ENCODE peak calls at places on chromosomes 5 and 9, in four cellular contexts. G, P, V and E are unnamed samples.
A peak's percentile ranks its signal among the peaks of the same experiment; 100 is the strongest.

GRCh38 chr9:121206516-121207370 is 5.1 kb upstream of the RAB14 start:
- DNase-seq in G (no peak), P (no peak), V (no peak), E (no peak)

GRCh38 chr9:124784503-124784902 is 7.6 kb downstream of the OLFML2A start:
- DNase-seq in G (no peak), P (no peak), V (no peak), E (no peak)

GRCh38 chr9:137989999-137990715 is 112.6 kb downstream of the CACNA1B start:
- DNase-seq in G (no peak), P (no peak), V (no peak), E (no peak)

GRCh38 chr9:87714819-87715218 is 11.1 kb upstream of the CTSL start:
- DNase-seq in G (no peak), P (no peak), V (peak; percentile 16), E (no peak)

GRCh38 chr9:15570769-15571168 is 17.9 kb downstream of the CCDC171 start:
- DNase-seq in G (no peak), P (peak; percentile 8), V (no peak), E (no peak)

GRCh38 chr9:32966036-32966435 is 35.4 kb downstream of the APTX start:
- DNase-seq in G (no peak), P (no peak), V (no peak), E (no peak)

GRCh38 chr9:19748278-19749126 is 40.3 kb downstream of the SLC24A2 start:
- DNase-seq in G (no peak), P (no peak), V (peak; percentile 41), E (no peak)

GRCh38 chr9:117437283-117437682 is 22.4 kb upstream of the ASTN2 start:
- DNase-seq in G (no peak), P (no peak), V (no peak), E (no peak)

GRCh38 chr5:119080975-119081374 is 10.1 kb downstream of the DMXL1 start:
- DNase-seq in G (no peak), P (peak; percentile 14), V (no peak), E (no peak)

GRCh38 chr5:96881511-96882115 is 5.3 kb downstream of the ERAP2 start:
- DNase-seq in G (no peak), P (no peak), V (no peak), E (no peak)

GRCh38 chr5:10775646-10776045 is 14.6 kb upstream of the DAP start:
- DNase-seq in G (no peak), P (no peak), V (no peak), E (no peak)

GRCh38 chr5:134125195-134126015 is 10.9 kb downstream of the TCF7 start:
- DNase-seq in G (no peak), P (peak; percentile 82), V (no peak), E (no peak)

GRCh38 chr5:154508114-154508513 is 30.1 kb upstream of the HAND1 start:
- DNase-seq in G (no peak), P (no peak), V (no peak), E (no peak)

GRCh38 chr9:73149371-73150067 is 2.1 kb upstream of the ANXA1 start:
- DNase-seq in G (peak; percentile 21), P (no peak), V (peak; percentile 44), E (no peak)

GRCh38 chr9:115730845-115731244 is 422.7 kb upstream of the PAPPA start:
- DNase-seq in G (no peak), P (no peak), V (no peak), E (no peak)

GRCh38 chr5:178630475-178630930 is 3.7 kb upstream of the CLK4 start:
- DNase-seq in G (no peak), P (no peak), V (no peak), E (no peak)

GRCh38 chr5:78927657-78928282 is 57.3 kb downstream of the ARSB start:
- DNase-seq in G (no peak), P (no peak), V (no peak), E (peak; percentile 49)

GRCh38 chr5:142327111-142327842 is 2.5 kb upstream of the SPRY4 start:
- DNase-seq in G (no peak), P (no peak), V (no peak), E (no peak)

GRCh38 chr5:95846554-95847260 is 24.2 kb upstream of the GLRX start:
- DNase-seq in G (no peak), P (peak; percentile 83), V (peak; percentile 80), E (peak; percentile 60)

GRCh38 chr5:126972062-126972895 is 58.1 kb downstream of the MARCHF3 start:
- DNase-seq in G (peak; percentile 76), P (no peak), V (peak; percentile 53), E (no peak)

GRCh38 chr5:157618366-157618765 is 33.9 kb downstream of the SOX30 start:
- DNase-seq in G (no peak), P (no peak), V (no peak), E (no peak)

GRCh38 chr9:137797206-137798120 is 80.1 kb upstream of the CACNA1B start:
- DNase-seq in G (no peak), P (no peak), V (no peak), E (no peak)

GRCh38 chr9:13163287-13163686 is 116.2 kb downstream of the MPDZ start:
- DNase-seq in G (no peak), P (no peak), V (no peak), E (no peak)

GRCh38 chr5:91091471-91092234 is 291.5 kb downstream of the ARRDC3 start:
- DNase-seq in G (no peak), P (no peak), V (no peak), E (no peak)

GRCh38 chr5:116539222-116539621 is 35.4 kb downstream of the SEMA6A start:
- DNase-seq in G (no peak), P (no peak), V (no peak), E (no peak)

GRCh38 chr5:14143843-14144585 is 872 bp downstream of the TRIO start:
- DNase-seq in G (no peak), P (peak; percentile 68), V (peak; percentile 31), E (peak; percentile 42)

GRCh38 chr5:36073595-36074216 is 7.0 kb upstream of the UGT3A2 start:
- DNase-seq in G (no peak), P (no peak), V (no peak), E (peak; percentile 18)

DNA sequence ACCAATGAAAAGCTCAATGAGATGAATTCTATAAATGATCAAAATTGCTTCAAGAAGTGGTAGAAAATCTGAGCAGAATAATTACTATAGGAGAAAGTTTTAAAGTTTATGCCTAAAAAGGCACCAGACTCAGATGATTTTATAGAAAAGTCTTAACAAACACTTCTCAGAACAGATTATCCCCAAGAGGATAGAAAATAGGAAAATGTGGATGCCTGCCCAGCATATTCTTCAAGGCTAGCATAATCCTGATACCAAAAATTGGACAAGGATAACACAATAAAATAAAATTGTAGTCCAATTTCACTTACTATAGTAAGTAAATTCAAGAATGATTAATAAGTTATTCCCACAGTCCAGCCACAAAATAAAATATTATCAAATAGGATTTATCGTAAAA is 397.0 kb downstream of the NR2F1-AS1 start:
- DNase-seq in G (no peak), P (no peak), V (no peak), E (no peak)
- TF ChIP-seq USF2 in G (no peak), P (no peak), V (no peak), E (no peak)

GRCh38 chr9:127158995-127159801 is 36.8 kb upstream of the ANGPTL2 start:
- DNase-seq in G (no peak), P (peak; percentile 41), V (no peak), E (peak; percentile 63)
- TF ChIP-seq USF1 in G (no peak), P (peak; percentile 85), V (peak; percentile 91), E (peak; percentile 88)

DNA sequence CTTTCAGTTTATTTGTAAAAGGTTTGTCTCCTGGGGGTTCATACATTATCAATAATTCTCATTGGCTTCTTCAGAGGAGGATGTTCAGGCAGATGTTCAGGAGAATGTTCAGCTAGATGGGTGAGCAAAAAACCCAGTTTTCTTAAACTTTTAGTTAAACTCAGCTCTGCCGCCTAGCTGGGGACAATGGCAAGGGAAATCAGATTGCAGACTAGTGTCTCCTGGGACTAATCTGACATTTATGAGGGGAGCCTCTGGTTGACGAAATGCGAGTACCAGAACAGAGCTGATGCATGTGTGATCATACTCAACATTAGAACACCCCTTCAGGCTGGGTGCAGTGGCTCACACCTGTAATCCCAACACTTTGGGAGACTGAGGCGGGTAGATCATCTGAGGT is 314.4 kb downstream of the ARL15 start:
- DNase-seq in G (no peak), P (no peak), V (no peak), E (no peak)
- TF ChIP-seq USF2 in G (no peak), P (no peak), V (no peak), E (no peak)

GRCh38 chr5:136769900-136770684 is 404.7 kb upstream of the TRPC7 start:
- DNase-seq in G (no peak), P (peak; percentile 73), V (peak; percentile 74), E (peak; percentile 85)
- TF ChIP-seq USF1 in G (no peak), P (no peak), V (no peak), E (no peak)

DNA sequence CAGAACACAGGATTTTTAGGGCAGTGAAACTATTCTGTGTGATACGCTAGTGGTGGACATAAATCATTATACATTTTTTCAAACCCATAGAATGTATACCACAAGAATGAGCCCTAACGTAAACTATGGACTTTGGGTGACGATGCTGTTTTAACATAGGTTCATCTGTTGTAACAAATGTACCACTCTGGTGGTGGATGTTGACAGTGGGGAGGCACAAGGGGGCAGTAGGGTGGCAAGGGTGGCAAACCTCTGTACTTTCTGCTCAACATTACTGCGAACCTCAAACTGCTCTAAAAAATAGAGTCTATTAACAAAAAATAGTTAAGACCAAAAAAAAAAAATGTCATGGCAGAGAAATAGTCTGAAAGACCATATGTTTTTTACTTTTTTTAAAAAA is 9.1 kb upstream of the MVB12B start:
- DNase-seq in G (no peak), P (no peak), V (no peak), E (no peak)
- TF ChIP-seq USF2 in G (no peak), P (no peak), V (no peak), E (no peak)

GRCh38 chr9:84832453-84832852 is 162.9 kb downstream of the NTRK2 start:
- DNase-seq in G (no peak), P (no peak), V (no peak), E (no peak)
- TF ChIP-seq USF1 in G (no peak), P (no peak), V (no peak), E (no peak)

GRCh38 chr9:127802576-127803443 is at the start of gene FPGS:
- DNase-seq in G (peak; percentile 49), P (peak; percentile 98), V (peak; percentile 96), E (peak; percentile 85)
- TF ChIP-seq USF2 in G (no peak), P (no peak), V (no peak), E (peak; percentile 75)

GRCh38 chr5:77590347-77590746 is 48.2 kb downstream of the OTP start:
- DNase-seq in G (peak; percentile 98), P (no peak), V (no peak), E (no peak)

GRCh38 chr5:77588175-77588574 is 50.3 kb downstream of the OTP start:
- DNase-seq in G (no peak), P (no peak), V (no peak), E (no peak)

DNA sequence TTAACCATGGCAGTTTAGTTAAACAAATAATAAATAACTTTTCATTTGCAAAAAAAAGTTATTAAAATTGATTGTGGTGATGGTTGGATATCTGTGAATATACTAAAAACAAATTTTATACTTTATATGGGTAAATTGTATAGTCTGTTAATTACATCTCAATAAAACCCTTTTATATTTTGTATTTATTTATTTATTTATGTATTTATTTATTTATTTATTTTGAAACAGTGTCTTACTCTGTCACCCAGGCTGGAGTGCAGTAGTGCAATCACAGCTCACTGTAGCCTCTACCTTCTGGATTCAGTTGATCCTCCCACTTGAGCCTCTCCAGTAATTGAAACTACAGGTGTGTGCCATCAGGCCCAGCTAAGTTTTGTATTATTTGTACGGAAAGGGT is 52.4 kb downstream of the OTP start:
- DNase-seq in G (no peak), P (no peak), V (no peak), E (no peak)
- TF ChIP-seq USF1 in G (no peak), P (no peak), V (no peak), E (no peak)

GRCh38 chr5:172837640-172838039 is 3.6 kb downstream of the ERGIC1 start:
- DNase-seq in G (peak; percentile 73), P (no peak), V (no peak), E (no peak)
- TF ChIP-seq USF2 in G (no peak), P (no peak), V (no peak), E (no peak)